ENCODE peak calls at places on chromosomes 6 and 20, in eight cellular contexts. Y is cardiac muscle cell; F is OCI-LY7; P is mesendoderm; Q is esophagus squamous epithelium; T is breast epithelium; H is CD8-positive, alpha-beta T cell; R is neuronal stem cell. K is an unnamed sample.

GRCh38 chr6:113646701-113647100 is 210.4 kb upstream of the MARCKS start:
- DNase-seq in Y (no peak), R (no peak), F (no peak), T (no peak), H (no peak), Q (no peak), P (no peak), K (no peak)

GRCh38 chr20:10466325-10466724 is 31.2 kb downstream of the SLX4IP start:
- DNase-seq in Q (no peak), F (no peak), H (no peak), P (peak; percentile 90), R (peak; percentile 82), Y (peak; percentile 7), T (no peak), K (no peak)

GRCh38 chr6:137868721-137869631 is 1.9 kb downstream of the TNFAIP3 start:
- DNase-seq in T (no peak), R (no peak), P (no peak), Y (no peak), Q (no peak), F (peak; percentile 30), H (no peak), K (peak; percentile 23)

GRCh38 chr6:136290406-136291010 is 862 bp upstream of the BCLAF1 start:
- DNase-seq in Q (peak; percentile 41), F (peak; percentile 86), H (peak; percentile 70), P (peak; percentile 81), T (peak; percentile 83), Y (peak; percentile 69), R (no peak), K (peak; percentile 83)

GRCh38 chr20:3180319-3180718 is 7.0 kb upstream of the LZTS3 start:
- DNase-seq in Y (no peak), T (no peak), R (no peak), H (no peak), P (no peak), F (no peak), Q (no peak), K (no peak)

GRCh38 chr6:168061269-168062210 is 17.5 kb downstream of the FRMD1 start:
- DNase-seq in R (no peak), Q (no peak), Y (no peak), T (no peak), H (no peak), F (no peak), P (no peak), K (no peak)

GRCh38 chr6:108654465-108655106 is 93.9 kb downstream of the FOXO3 start:
- DNase-seq in R (no peak), Y (no peak), F (no peak), Q (no peak), H (no peak), T (no peak), P (no peak), K (no peak)

GRCh38 chr6:41734666-41735426 is 562 bp downstream of the TFEB start:
- DNase-seq in Y (peak; percentile 89), T (peak; percentile 79), H (peak; percentile 66), R (peak; percentile 39), F (peak; percentile 80), Q (peak; percentile 67), P (peak; percentile 70), K (peak; percentile 70)

GRCh38 chr6:117449549-117450439 is 24.1 kb upstream of the ROS1 start:
- DNase-seq in F (peak; percentile 62), H (peak; percentile 43), R (peak; percentile 54), Q (no peak), P (peak; percentile 77), T (no peak), Y (peak; percentile 80), K (peak; percentile 60)

GRCh38 chr6:125300992-125301434 is 754 bp downstream of the HDDC2 start:
- DNase-seq in H (no peak), Q (no peak), F (no peak), T (no peak), Y (no peak), R (no peak), P (peak; percentile 21), K (no peak)

GRCh38 chr6:163427498-163428254 is 13.2 kb downstream of the QKI start:
- DNase-seq in Q (no peak), Y (no peak), T (no peak), H (no peak), F (peak; percentile 31), R (no peak), P (peak; percentile 86), K (no peak)

GRCh38 chr6:41577865-41578713 is 31.9 kb downstream of the FOXP4 start:
- DNase-seq in H (no peak), T (peak; percentile 72), Q (no peak), P (peak; percentile 93), R (peak; percentile 89), F (no peak), Y (peak; percentile 57), K (no peak)

GRCh38 chr6:155828989-155829388 is 373.4 kb upstream of the NOX3 start:
- DNase-seq in T (no peak), Q (no peak), R (no peak), P (no peak), F (no peak), H (no peak), Y (no peak), K (no peak)

GRCh38 chr6:17527076-17527475 is 73.0 kb upstream of the FAM8A1 start:
- DNase-seq in P (no peak), Q (no peak), Y (no peak), T (no peak), R (no peak), H (no peak), F (no peak), K (no peak)
- H3K27ac ChIP-seq in P (no peak overlapping the region), Q (no peak overlapping the region), Y (no peak overlapping the region), T (no peak overlapping the region), R (no peak overlapping the region), H (no peak overlapping the region), F (no peak overlapping the region), K (no peak overlapping the region)

GRCh38 chr6:15401120-15401519 is 155.3 kb downstream of the JARID2 start:
- DNase-seq in Y (no peak), Q (no peak), P (no peak), R (no peak), T (no peak), F (no peak), H (no peak), K (no peak)

GRCh38 chr6:15398657-15399287 is 152.9 kb downstream of the JARID2 start:
- DNase-seq in F (no peak), H (no peak), Y (peak; percentile 38), Q (no peak), P (no peak), T (no peak), R (no peak), K (no peak)

GRCh38 chr6:15401769-15402250 is 155.9 kb downstream of the JARID2 start:
- DNase-seq in Y (no peak), Q (no peak), F (no peak), T (no peak), H (no peak), R (no peak), P (no peak), K (no peak)

GRCh38 chr6:15399651-15400470 is 154.0 kb downstream of the JARID2 start:
- DNase-seq in Y (peak; percentile 47), T (peak; percentile 47), H (no peak), R (no peak), F (no peak), P (peak; percentile 72), Q (no peak), K (no peak)

DNA sequence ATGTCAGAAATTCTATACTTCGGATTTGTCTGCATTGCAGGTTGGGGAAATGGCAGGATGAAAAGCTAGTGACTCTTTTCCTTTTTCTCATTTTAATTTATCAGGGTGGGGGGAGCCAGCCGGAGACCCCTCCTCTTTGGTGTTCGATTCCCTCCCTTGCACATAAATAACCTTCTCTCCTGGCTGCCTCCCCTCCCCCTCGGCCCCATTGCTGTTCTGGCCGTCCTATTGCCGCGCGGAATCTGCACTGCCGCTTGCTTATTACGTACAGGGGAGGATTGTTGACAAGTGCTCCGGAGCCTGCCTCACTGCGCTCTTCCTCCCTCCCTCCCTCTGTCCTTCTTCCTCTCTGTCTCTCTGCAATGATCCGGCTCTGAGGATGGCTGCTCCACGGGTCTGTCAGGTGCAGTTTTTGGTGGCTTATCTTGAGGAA is 154.7 kb downstream of the JARID2 start:
- DNase-seq in F (no peak), H (peak; percentile 12), Y (peak; percentile 53), P (peak; percentile 56), T (no peak), Q (no peak), R (no peak), K (no peak)
- H3K27ac ChIP-seq in F (no peak overlapping the region), H (no peak overlapping the region), Y (peak overlapping the region; percentile 28), P (peak overlapping the region; percentile 71), T (peak overlapping the region; percentile 23), Q (peak overlapping the region; percentile 45), R (peak overlapping the region; percentile 66), K (no peak overlapping the region)

DNA sequence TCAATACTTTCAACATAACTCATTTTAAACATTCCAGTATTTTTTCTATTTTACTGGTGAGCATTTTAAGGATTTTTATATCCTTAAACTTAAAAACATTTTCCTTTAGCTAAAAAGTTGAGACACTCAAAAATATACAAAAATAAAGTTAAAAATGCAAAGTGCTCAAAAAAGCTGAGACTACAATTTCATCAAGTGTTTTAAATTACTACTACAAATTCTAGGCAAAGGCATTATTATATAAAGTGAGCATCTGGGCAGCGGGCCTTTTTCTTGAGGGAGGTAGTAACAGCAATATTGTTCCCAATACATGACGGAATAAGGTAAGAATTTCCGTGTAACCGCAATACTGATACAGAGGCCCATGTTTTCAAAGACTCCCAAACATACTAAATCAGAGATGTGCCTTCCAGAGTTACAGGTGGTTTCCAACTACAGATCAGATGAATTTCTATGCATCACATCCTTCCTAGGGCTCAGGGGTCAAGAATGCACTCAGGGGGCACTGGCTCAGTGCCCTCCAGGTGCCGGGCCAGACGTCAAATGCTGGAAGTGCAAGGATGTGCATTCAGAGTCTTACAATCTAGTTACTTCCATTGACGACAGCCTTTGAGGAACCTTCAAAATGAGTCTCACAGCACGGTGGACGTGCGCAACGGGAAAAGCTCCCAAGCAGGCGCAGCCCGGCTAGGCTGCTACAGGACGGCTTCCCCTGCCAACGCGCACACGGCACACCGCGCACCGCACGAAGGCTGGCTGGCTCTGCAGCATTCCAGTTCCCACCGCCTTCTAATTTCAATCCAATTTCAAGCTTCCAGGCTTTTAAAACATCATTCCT is 1.7 kb downstream of the PHF10 start:
- DNase-seq in P (peak; percentile 51), F (peak; percentile 59), Q (no peak), R (peak; percentile 29), T (peak; percentile 32), Y (peak; percentile 56), H (peak; percentile 18), K (peak; percentile 47)
- H3K27ac ChIP-seq in P (no peak overlapping the region), F (peak overlapping the region; percentile 86), Q (peak overlapping the region; percentile 99), R (no peak overlapping the region), T (peak overlapping the region; percentile 98), Y (peak overlapping the region; percentile 99), H (peak overlapping the region; percentile 72), K (peak overlapping the region; percentile 81)

GRCh38 chr20:44866703-44867335 is 18.7 kb upstream of the YWHAB start:
- DNase-seq in Y (no peak), T (no peak), P (no peak), R (no peak), F (no peak), Q (no peak), H (no peak), K (no peak)

GRCh38 chr20:44861547-44862006 is 23.9 kb upstream of the YWHAB start:
- DNase-seq in T (no peak), Y (no peak), Q (no peak), F (no peak), P (no peak), H (no peak), R (no peak), K (no peak)

GRCh38 chr20:44858959-44859358 is 26.5 kb upstream of the YWHAB start:
- DNase-seq in H (no peak), P (peak; percentile 65), Y (no peak), R (no peak), T (no peak), Q (no peak), F (peak; percentile 32), K (peak; percentile 22)

GRCh38 chr20:44863661-44864060 is 21.8 kb upstream of the YWHAB start:
- DNase-seq in P (no peak), Q (no peak), R (no peak), T (no peak), F (no peak), Y (peak; percentile 30), H (no peak), K (no peak)

GRCh38 chr20:44862286-44862685 is 23.2 kb upstream of the YWHAB start:
- DNase-seq in Y (no peak), H (no peak), R (no peak), F (no peak), P (no peak), T (no peak), Q (no peak), K (no peak)
- H3K27ac ChIP-seq in Y (no peak overlapping the region), H (no peak overlapping the region), R (no peak overlapping the region), F (no peak overlapping the region), P (no peak overlapping the region), T (peak overlapping the region; percentile 80), Q (peak overlapping the region; percentile 62), K (no peak overlapping the region)